ENCODE peak calls at places on chromosomes 3 and 15, in eight cellular contexts. K, V, W, J, S, D, Y and C are unnamed samples. For H3K4me1, the result is how much of the 10 kb centered on the place peaks cover.

GRCh38 chr3:64684715-64685261 is 3.0 kb downstream of the ADAMTS9 start:
- DNase-seq in S (peak), V (peak), W (peak), K (peak), Y (peak), D (peak), J (no peak), C (peak)

GRCh38 chr3:177013681-177014280 is 183.5 kb downstream of the TBL1XR1 start:
- DNase-seq in W (no peak), K (no peak), D (no peak), Y (no peak), J (no peak), V (no peak), S (no peak), C (no peak)

GRCh38 chr15:69794643-69795461 is 302.9 kb downstream of the TLE3 start:
- DNase-seq in K (peak), V (no peak), S (peak), J (peak), D (peak), W (peak), Y (peak), C (peak)

GRCh38 chr3:182738583-182739514 is 54.5 kb upstream of the ATP11B start:
- DNase-seq in J (no peak), S (no peak), V (no peak), W (peak), Y (no peak), K (no peak), D (no peak), C (no peak)

GRCh38 chr15:91126080-91126479 is 26.0 kb downstream of the SV2B start:
- DNase-seq in K (no peak), D (no peak), V (no peak), S (no peak), J (no peak), W (no peak), Y (no peak), C (no peak)

GRCh38 chr3:145089337-145089736 is 1071.6 kb downstream of the PLOD2 start:
- DNase-seq in W (no peak), Y (no peak), S (no peak), D (no peak), J (no peak), K (no peak), V (no peak), C (no peak)

GRCh38 chr15:83871808-83872559 is 218.1 kb downstream of the ADAMTSL3 start:
- DNase-seq in K (no peak), V (no peak), J (no peak), S (no peak), Y (no peak), W (no peak), D (no peak), C (no peak)

GRCh38 chr3:176796371-176796770 is 400.9 kb downstream of the TBL1XR1 start:
- DNase-seq in K (no peak), S (no peak), D (no peak), W (no peak), J (no peak), Y (no peak), V (no peak), C (no peak)

GRCh38 chr3:139213936-139214335 is 129.9 kb upstream of the MRPS22 start:
- DNase-seq in Y (no peak), D (no peak), S (no peak), W (no peak), V (no peak), K (no peak), J (no peak), C (no peak)

GRCh38 chr3:174232658-174233429 is 626.3 kb upstream of the NAALADL2 start:
- DNase-seq in J (no peak), K (no peak), D (no peak), Y (no peak), W (no peak), S (no peak), V (no peak), C (no peak)

GRCh38 chr15:70328137-70329115 is 230.7 kb upstream of the TLE3 start:
- DNase-seq in D (peak), K (peak), V (no peak), J (peak), Y (peak), W (peak), S (no peak), C (no peak)

GRCh38 chr15:80072285-80072684 is 12.8 kb downstream of the ZFAND6 start:
- DNase-seq in V (no peak), D (no peak), Y (no peak), K (no peak), W (peak), J (no peak), S (no peak), C (no peak)

GRCh38 chr3:64082917-64083587 is 59.8 kb upstream of the PSMD6 start:
- DNase-seq in W (no peak), Y (no peak), S (no peak), V (no peak), D (peak), J (no peak), K (no peak), C (no peak)

GRCh38 chr15:34621675-34622074 is 38.2 kb upstream of the GOLGA8B start:
- DNase-seq in J (no peak), D (no peak), W (peak), V (no peak), K (no peak), Y (no peak), S (no peak), C (no peak)

GRCh38 chr15:90141646-90142045 is 39.4 kb upstream of the IDH2 start:
- DNase-seq in J (no peak), K (no peak), W (no peak), S (no peak), V (no peak), Y (no peak), D (no peak), C (no peak)

GRCh38 chr3:52458031-52458760 is 2.8 kb downstream of the NISCH start:
- DNase-seq in S (no peak), D (no peak), K (no peak), W (no peak), J (no peak), Y (no peak), V (no peak), C (no peak)

GRCh38 chr15:101306341-101307047 is 11.4 kb upstream of the SNRPA1 start:
- DNase-seq in Y (no peak), S (no peak), K (no peak), J (no peak), W (no peak), V (no peak), D (no peak), C (peak)

GRCh38 chr15:52912172-52912571 is 122.0 kb upstream of the ONECUT1 start:
- DNase-seq in D (no peak), S (no peak), Y (no peak), K (no peak), W (no peak), V (no peak), J (no peak), C (no peak)

GRCh38 chr15:95684693-95685115 is 645.8 kb upstream of the NR2F2 start:
- DNase-seq in S (no peak), V (no peak), J (no peak), D (no peak), W (peak), K (no peak), Y (no peak), C (no peak)

GRCh38 chr3:133494469-133494868 is 79.0 kb upstream of the CDV3 start:
- DNase-seq in Y (no peak), W (no peak), D (no peak), S (no peak), J (no peak), V (no peak), K (no peak), C (no peak)

GRCh38 chr15:48096813-48097212 is 24.0 kb upstream of the SLC24A5 start:
- DNase-seq in Y (no peak), V (no peak), S (no peak), J (no peak), W (no peak), K (no peak), D (no peak), C (no peak)

GRCh38 chr15:36177590-36178281 is 401.7 kb upstream of the CDIN1 start:
- DNase-seq in D (no peak), V (no peak), K (no peak), Y (no peak), W (peak), S (no peak), J (no peak), C (no peak)

GRCh38 chr15:55742927-55743614 is at the start of gene PRTG:
- DNase-seq in D (peak), V (peak), W (peak), S (peak), J (peak), K (peak), Y (peak), C (peak)

GRCh38 chr15:67761343-67761742 is 64.0 kb upstream of the SKOR1 start:
- DNase-seq in W (no peak), D (no peak), S (no peak), V (no peak), K (no peak), J (no peak), Y (no peak), C (no peak)

GRCh38 chr3:118882353-118882947 is 152.2 kb downstream of the IGSF11 start:
- DNase-seq in W (peak), K (peak), S (peak), D (peak), Y (peak), J (peak), V (peak), C (peak)

GRCh38 chr3:112381673-112382542 is 49.0 kb downstream of the CD200 start:
- DNase-seq in J (no peak), S (no peak), W (no peak), K (no peak), D (no peak), V (no peak), Y (no peak), C (no peak)

GRCh38 chr3:169628567-169628966 is 34.9 kb downstream of the MECOM start:
- DNase-seq in K (no peak), W (no peak), J (no peak), S (no peak), D (no peak), V (no peak), Y (no peak), C (no peak)

GRCh38 chr3:112333002-112333385 is at the start of gene CD200:
- DNase-seq in J (peak), V (peak), W (peak), K (peak), Y (peak), D (peak), S (peak), C (peak)

GRCh38 chr3:15628967-15629366 is 27.4 kb downstream of the BTD start:
- DNase-seq in W (no peak), V (no peak), K (no peak), D (no peak), Y (no peak), S (no peak), J (no peak), C (no peak)

GRCh38 chr3:40088527-40089170 is 220.9 kb upstream of the EIF1B start:
- DNase-seq in S (no peak), Y (no peak), K (no peak), J (no peak), W (no peak), V (no peak), D (no peak), C (no peak)

GRCh38 chr15:75215107-75216004 is 13.7 kb downstream of the C15orf39 start:
- DNase-seq in J (no peak), Y (no peak), W (no peak), S (no peak), V (no peak), K (no peak), D (no peak), C (no peak)

GRCh38 chr15:70936326-70936725 is 43.7 kb downstream of the LRRC49 start:
- DNase-seq in J (no peak), W (no peak), K (no peak), S (no peak), V (no peak), Y (no peak), D (no peak), C (no peak)

GRCh38 chr3:184171562-184171961 is 3.1 kb upstream of the AP2M1 start:
- DNase-seq in V (peak), W (no peak), D (no peak), S (no peak), K (no peak), J (no peak), Y (no peak), C (no peak)
- H3K4me1 ChIP-seq in V (under half), W (under half), D (under half), S (under half), K (under half), J (under half), Y (under half), C (under half)

GRCh38 chr3:53645754-53646153 is 151.3 kb downstream of the CACNA1D start:
- DNase-seq in S (no peak), W (no peak), Y (peak), V (no peak), J (no peak), D (no peak), K (no peak), C (no peak)
- TF ChIP-seq CTCF in S (no peak), W (no peak), Y (no peak), V (no peak), J (no peak), D (no peak), K (no peak), C (no peak)

DNA sequence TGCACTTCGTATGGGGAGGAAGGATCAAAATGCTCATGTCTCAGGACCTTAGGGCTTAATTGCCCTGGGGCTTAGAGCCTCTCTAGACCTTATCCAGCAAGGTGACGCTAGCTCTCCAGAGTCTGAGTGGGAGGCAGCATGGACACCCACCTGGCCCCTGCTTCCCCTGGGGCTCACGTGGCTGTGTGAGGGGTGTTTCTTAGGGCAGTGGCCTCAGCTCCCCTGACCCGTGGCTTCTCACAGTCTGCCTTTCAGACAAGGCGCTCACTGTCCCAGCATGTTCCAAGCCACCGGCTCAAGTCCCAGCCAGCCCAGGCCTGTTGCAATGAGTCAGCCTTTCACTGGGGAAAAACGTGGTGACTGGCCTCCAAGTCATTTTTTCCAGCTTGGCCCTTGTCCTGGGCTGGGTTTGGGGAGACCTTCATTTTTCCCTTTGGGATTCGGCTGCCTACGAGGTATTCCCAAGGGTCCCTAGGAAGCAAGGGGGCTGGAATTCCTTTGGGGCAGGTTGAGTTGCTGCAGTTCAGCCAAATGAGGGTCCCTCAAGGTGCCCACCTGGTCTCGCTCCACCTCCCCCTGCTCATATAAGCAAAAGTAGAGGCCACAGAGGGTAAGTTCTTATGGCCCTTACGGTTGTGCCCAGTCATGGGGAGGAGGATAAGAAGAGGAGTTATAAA is 15.7 kb downstream of the BHLHE40 start:
- DNase-seq in V (peak), S (no peak), Y (peak), D (peak), W (peak), K (peak), J (peak), C (no peak)
- TF ChIP-seq POLR2A in V (no peak), S (no peak), Y (no peak), D (no peak), W (no peak), K (no peak), J (no peak), C (no peak)

DNA sequence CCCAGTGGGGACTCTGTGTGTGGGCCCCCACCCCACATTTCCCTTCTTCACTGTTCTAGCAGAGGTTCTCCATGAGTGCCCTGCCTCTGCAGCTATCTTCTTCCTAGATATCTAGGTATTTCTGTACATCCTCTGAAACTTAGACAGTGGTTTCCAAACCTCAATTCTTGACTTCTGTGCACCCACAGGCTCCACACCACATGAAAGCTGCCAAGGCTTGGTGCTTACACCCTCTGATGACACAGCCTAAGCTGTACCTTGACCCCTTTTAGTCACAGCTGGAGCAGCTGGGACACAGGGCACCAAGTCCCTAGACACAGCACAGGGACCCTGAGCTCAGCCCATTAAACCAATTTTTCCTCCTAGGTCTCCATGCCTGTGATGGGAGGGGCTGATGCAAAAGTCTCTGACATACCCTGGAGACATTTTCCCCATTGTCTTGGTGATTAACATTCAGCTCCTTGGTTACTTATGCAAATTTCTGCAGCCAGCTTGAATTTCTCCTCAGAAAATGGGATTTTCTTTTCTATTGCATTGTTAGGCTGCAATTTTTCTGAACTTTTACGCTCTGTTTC is 304.5 kb downstream of the OTOL1 start:
- DNase-seq in Y (no peak), D (no peak), K (no peak), S (no peak), J (no peak), W (no peak), V (no peak), C (no peak)
- H3K4me1 ChIP-seq in Y (under half), D (under half), K (under half), S (under half), J (under half), W (under half), V (under half), C (under half)

GRCh38 chr3:4765212-4765611 is 214.0 kb upstream of the BHLHE40 start:
- DNase-seq in D (no peak), S (no peak), W (no peak), K (no peak), J (no peak), Y (no peak), V (no peak), C (no peak)

GRCh38 chr3:4766716-4767499 is 212.3 kb upstream of the BHLHE40 start:
- DNase-seq in W (no peak), D (no peak), V (no peak), S (no peak), J (no peak), K (no peak), Y (no peak), C (no peak)

GRCh38 chr3:4761759-4762158 is 217.5 kb upstream of the BHLHE40 start:
- DNase-seq in K (no peak), S (no peak), W (no peak), Y (no peak), J (no peak), V (no peak), D (no peak), C (no peak)

GRCh38 chr3:4766263-4766662 is 213.0 kb upstream of the BHLHE40 start:
- DNase-seq in S (no peak), Y (no peak), V (no peak), W (no peak), K (no peak), J (no peak), D (no peak), C (no peak)

GRCh38 chr3:4763604-4764247 is 215.5 kb upstream of the BHLHE40 start:
- DNase-seq in V (no peak), W (no peak), Y (no peak), D (no peak), S (no peak), K (no peak), J (no peak), C (no peak)
- TF ChIP-seq CTCF in V (no peak), W (no peak), Y (no peak), D (no peak), S (no peak), K (no peak), J (no peak), C (no peak)